ENCODE peak calls at places on chromosomes 6 and 20, in eight cellular contexts. I is pancreas, J is activated B cell treated with CpG ODN at 0.5 μM for 24 hours, N is AG04450, P is foreskin fibroblast, D is thoracic aorta, X is left ventricle myocardium inferior, C is astrocyte of the spinal cord. L is an unnamed sample.

GRCh38 chr20:47305667-47306066 is 50.8 kb downstream of the ZMYND8 start:
- DNase-seq in N (no peak), J (no peak), C (no peak), P (no peak), X (no peak), I (no peak), D (no peak), L (no peak)

GRCh38 chr20:57559658-57560553 is 1.0 kb upstream of the PCK1 start:
- DNase-seq in D (no peak), C (no peak), P (no peak), X (no peak), N (no peak), J (no peak), I (no peak), L (no peak)

GRCh38 chr20:46073443-46073842 is 16.3 kb downstream of the NCOA5 start:
- DNase-seq in I (no peak), J (no peak), X (no peak), N (no peak), C (no peak), P (no peak), D (no peak), L (no peak)

GRCh38 chr20:47317127-47317895 is 39.2 kb downstream of the ZMYND8 start:
- DNase-seq in N (peak), J (peak), D (peak), P (peak), X (peak), I (peak), C (peak), L (no peak)

GRCh38 chr6:68778356-68779020 is 143.4 kb downstream of the ADGRB3 start:
- DNase-seq in P (peak), N (no peak), J (no peak), I (peak), C (peak), D (no peak), X (no peak), L (no peak)

GRCh38 chr6:147522597-147522996 is 14.1 kb downstream of the SAMD5 start:
- DNase-seq in X (no peak), D (no peak), J (no peak), P (no peak), C (no peak), I (no peak), N (no peak), L (no peak)

GRCh38 chr6:163722293-163722692 is 307.8 kb downstream of the QKI start:
- DNase-seq in I (no peak), P (no peak), X (no peak), J (no peak), C (no peak), N (no peak), D (no peak), L (no peak)

GRCh38 chr6:80553071-80553740 is 446.7 kb downstream of the BCKDHB start:
- DNase-seq in J (no peak), D (no peak), C (peak), N (no peak), P (no peak), X (no peak), I (no peak), L (no peak)

DNA sequence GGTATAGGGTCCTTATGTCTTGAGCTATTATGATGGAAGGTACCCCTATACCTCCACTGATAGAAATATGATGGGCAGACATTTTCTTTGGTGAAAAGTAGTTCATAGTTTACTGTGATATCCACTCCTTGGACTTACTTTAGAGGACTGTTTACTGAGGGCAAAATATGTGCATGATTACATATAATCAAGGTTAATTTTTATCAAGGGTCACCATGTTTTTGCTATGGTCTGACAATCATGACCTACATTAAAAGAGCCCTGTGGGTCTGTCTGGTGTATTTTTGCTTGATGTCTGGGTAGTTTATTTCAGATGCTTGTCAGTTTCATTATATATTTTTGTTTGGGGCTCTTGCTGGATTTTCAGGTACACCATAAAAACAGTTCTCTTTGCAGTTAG is 40.1 kb downstream of the CDKAL1 start:
- DNase-seq in J (no peak), N (no peak), I (no peak), X (no peak), C (no peak), D (no peak), P (no peak), L (no peak)
- TF ChIP-seq CTCF in J (no peak), N (no peak), I (no peak), X (no peak), C (no peak), D (no peak), P (no peak), L (no peak)

DNA sequence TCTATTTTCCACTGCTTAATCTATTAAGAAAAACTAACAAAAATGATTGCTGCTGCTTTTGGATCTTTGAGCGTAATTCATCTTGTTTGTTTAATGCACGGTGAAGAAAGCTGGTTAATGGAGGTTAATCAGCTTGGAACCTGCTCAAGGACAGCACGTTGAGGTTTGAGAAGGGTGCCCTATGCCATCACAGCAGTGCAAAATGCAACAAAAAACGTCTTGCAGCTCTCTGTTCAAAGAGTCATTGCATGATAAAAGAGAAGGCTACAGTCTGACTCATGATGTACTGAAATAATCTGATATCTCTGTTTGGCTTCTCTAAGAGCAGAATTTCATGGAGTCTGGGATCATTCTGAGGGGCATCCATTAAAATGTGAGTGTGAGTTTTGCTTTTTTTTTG is 80.6 kb upstream of the PREP start:
- DNase-seq in J (no peak), N (no peak), X (no peak), D (no peak), C (peak), P (peak), I (no peak), L (no peak)
- TF ChIP-seq CTCF in J (no peak), N (no peak), X (no peak), D (no peak), C (no peak), P (no peak), I (no peak), L (no peak)

DNA sequence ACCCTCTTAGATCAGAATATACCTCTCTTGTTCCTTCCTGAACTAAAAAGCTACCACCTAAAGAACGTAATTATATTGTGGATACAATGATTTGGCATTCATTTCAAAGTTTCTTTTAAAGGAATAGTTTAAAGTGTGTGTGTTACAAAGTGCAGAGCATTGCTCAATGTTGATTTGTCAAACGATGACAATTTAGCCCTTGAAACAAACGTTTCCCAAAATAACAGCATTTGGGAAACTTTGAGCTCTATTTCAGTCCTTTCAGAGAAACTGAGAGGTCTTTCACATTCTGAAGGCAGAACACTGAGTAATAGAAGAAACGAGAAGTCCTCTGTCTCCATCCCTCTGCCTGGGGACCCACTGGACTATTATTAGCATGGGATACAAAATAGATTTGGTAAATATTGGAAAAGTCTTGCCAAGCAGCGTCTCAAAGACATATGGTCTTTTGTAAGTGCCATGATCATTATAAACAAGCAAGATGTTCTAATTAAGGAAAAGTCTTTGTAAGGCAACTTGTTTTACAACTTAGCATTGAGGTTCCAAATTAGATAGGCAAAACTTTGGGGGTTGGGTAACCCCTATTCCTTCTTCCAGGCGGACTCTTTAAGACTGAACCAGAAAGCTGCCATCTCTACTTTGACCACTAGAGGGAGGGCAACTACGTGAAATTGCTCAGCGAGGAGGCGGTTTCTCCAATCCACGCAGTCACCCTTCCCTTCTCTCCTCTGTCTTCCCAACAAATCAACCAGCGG is 208.8 kb downstream of the RNF144B start:
- DNase-seq in N (peak), X (no peak), C (peak), I (peak), J (no peak), P (peak), D (peak), L (peak)
- TF ChIP-seq CTCF in N (peak), X (peak), C (peak), I (peak), J (peak), P (peak), D (peak), L (peak)

GRCh38 chr20:51417745-51418529 is 124.6 kb downstream of the NFATC2 start:
- DNase-seq in D (no peak), P (no peak), N (no peak), X (no peak), J (no peak), C (no peak), I (no peak), L (no peak)
- TF ChIP-seq CTCF in D (no peak), P (no peak), N (no peak), X (no peak), J (no peak), C (no peak), I (no peak), L (no peak)

GRCh38 chr6:165891320-165891719 is 228.3 kb upstream of the PDE10A start:
- DNase-seq in N (no peak), X (no peak), I (no peak), D (no peak), C (no peak), P (no peak), J (no peak), L (no peak)
- TF ChIP-seq CTCF in N (peak), X (no peak), I (no peak), D (no peak), C (peak), P (no peak), J (no peak), L (no peak)

GRCh38 chr20:13771853-13772453 is 12.8 kb downstream of the ESF1 start:
- DNase-seq in N (no peak), C (peak), J (no peak), X (no peak), P (no peak), D (no peak), I (no peak), L (no peak)
- TF ChIP-seq CTCF in N (peak), C (peak), J (no peak), X (peak), P (peak), D (peak), I (no peak), L (peak)

DNA sequence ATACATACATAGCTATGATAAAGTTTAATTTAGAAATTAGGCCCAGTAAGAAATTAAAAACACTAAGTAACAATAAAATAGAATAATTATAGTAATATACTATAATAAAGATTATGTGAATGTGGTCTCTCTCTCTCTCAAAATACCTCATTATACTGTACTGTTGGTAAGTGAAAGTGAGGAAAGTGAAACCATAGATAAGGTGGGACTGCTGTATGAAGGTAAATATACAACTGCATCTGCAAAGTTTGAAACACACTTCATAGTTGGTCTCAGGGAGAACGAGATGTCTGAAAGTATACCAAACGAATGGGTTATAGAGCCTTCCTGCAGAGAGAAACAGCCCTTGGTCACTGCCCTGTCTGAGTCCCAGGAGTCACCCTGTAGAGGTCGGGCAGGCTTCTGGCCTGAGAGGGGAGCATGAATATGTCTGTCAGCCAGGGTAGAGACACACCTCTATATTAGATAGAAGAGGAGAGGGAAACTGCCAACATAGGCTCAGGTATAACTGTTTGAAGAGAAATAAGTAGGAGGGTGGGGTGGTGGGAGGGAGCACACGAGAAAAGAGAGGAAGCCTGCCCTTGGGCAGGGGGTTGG is 31.8 kb downstream of the SESN1 start:
- DNase-seq in C (no peak), N (no peak), J (no peak), I (no peak), D (no peak), P (no peak), X (no peak), L (no peak)
- TF ChIP-seq CTCF in C (no peak), N (no peak), J (no peak), I (no peak), D (no peak), P (no peak), X (no peak), L (no peak)

GRCh38 chr20:22099348-22099747 is 393.9 kb downstream of the PAX1 start:
- DNase-seq in C (no peak), N (no peak), J (no peak), X (no peak), I (no peak), D (no peak), P (no peak), L (no peak)

GRCh38 chr20:22093122-22093521 is 387.7 kb downstream of the PAX1 start:
- DNase-seq in C (no peak), X (no peak), N (no peak), D (no peak), I (no peak), P (no peak), J (no peak), L (no peak)

GRCh38 chr20:22101606-22102005 is 396.1 kb downstream of the PAX1 start:
- DNase-seq in X (no peak), D (no peak), N (no peak), P (no peak), J (no peak), C (no peak), I (no peak), L (no peak)

DNA sequence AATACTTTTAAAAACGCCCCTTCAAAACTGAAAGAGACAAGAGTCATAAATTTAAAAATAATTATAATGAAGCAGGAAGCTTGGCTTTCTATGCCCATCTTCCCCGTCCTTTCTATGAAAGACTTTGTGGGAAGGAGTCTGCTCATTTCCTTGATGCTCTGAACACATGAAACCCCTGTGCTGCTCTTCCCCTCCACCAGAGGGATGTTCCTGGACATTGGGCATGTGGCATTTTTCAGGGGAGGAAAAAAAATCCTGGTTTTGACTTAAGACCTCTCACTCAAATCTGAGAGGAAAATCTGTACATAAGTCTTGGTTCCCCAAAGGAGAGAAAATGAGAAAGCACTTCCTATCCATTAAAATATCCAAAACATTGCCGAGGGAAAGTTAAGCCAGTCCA is 393.0 kb downstream of the PAX1 start:
- DNase-seq in P (no peak), D (no peak), N (no peak), I (no peak), X (no peak), C (no peak), J (no peak), L (no peak)
- TF ChIP-seq CTCF in P (no peak), D (no peak), N (no peak), I (no peak), X (no peak), C (no peak), J (no peak), L (no peak)

L was measured in D721Med.